ENCODE peak calls at places on chromosome 16, in six cellular contexts. H is upper lobe of right lung, A is keratinocyte, X is lung, L is neural progenitor cell, K is heart right ventricle. I is an unnamed sample.

GRCh38 chr16:15925631-15926030 is 23.8 kb upstream of the ABCC1 start:
- DNase-seq in H (peak; percentile 32), A (no peak), X (no peak), L (peak; percentile 43), K (no peak), I (no peak)

GRCh38 chr16:68732068-68732680 is 4.9 kb upstream of the CDH1 start:
- DNase-seq in H (peak; percentile 89), A (no peak), X (peak; percentile 80), L (peak; percentile 30), K (no peak), I (no peak)

GRCh38 chr16:87350681-87351319 is 32.8 kb downstream of the FBXO31 start:
- DNase-seq in H (no peak), A (no peak), X (no peak), L (no peak), K (peak; percentile 14), I (no peak)

GRCh38 chr16:8712589-8713361 is 38.4 kb downstream of the ABAT start:
- DNase-seq in H (no peak), A (no peak), X (no peak), L (peak; percentile 78), K (no peak), I (no peak)

GRCh38 chr16:14600164-14600563 is 29.9 kb downstream of the PARN start:
- DNase-seq in H (no peak), A (peak; percentile 4), X (no peak), L (peak; percentile 34), K (no peak), I (no peak)

GRCh38 chr16:67951485-67951884 is 7.6 kb upstream of the LCAT start:
- DNase-seq in H (no peak), A (no peak), X (no peak), L (no peak), K (peak; percentile 83), I (no peak)

GRCh38 chr16:49014300-49015188 is 267.1 kb downstream of the CBLN1 start:
- DNase-seq in H (no peak), A (no peak), X (no peak), L (no peak), K (no peak), I (no peak)

GRCh38 chr16:88009566-88010342 is 58.5 kb downstream of the BANP start:
- DNase-seq in H (no peak), A (no peak), X (no peak), L (peak; percentile 59), K (no peak), I (no peak)

GRCh38 chr16:56111100-56111499 is 80.2 kb upstream of the GNAO1 start:
- DNase-seq in H (no peak), A (no peak), X (no peak), L (no peak), K (no peak), I (no peak)

DNA sequence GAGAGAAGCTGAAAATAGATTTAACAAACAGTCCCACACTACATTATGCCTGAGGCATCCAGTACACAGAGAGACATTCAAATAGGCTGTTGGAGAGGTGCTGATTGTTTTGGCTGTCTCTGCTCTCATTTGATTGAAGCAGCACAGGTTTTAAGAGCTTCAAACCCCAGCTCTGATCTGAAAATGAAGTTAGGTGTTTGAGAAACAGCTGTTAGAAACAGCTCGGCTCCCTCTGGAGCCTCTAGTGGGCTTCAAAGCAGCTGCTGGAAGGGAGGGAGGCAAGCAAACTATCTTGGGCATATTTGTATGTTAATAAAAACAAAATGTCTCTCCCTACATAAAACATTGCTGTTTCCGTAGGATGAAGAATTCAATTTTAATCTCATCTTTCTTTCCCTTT is 607.3 kb upstream of the GOT2 start:
- DNase-seq in H (no peak), A (no peak), X (no peak), L (peak; percentile 18), K (no peak), I (no peak)
- H3K27me3 ChIP-seq in H (no peaks in the 10 kb centered on the region), A (no peaks in the 10 kb centered on the region), X (no peaks in the 10 kb centered on the region), L (peaks cover 72% of the 10 kb centered on the region), K (no peaks in the 10 kb centered on the region), I (no peaks in the 10 kb centered on the region)

GRCh38 chr16:89960966-89961365 is 12.4 kb downstream of the DEF8 start:
- DNase-seq in H (no peak), A (no peak), X (no peak), L (no peak), K (no peak), I (no peak)
- H3K4me3 ChIP-seq in H (no peak overlapping the region), A (no peak overlapping the region), X (no peak overlapping the region), L (no peak overlapping the region), K (no peak overlapping the region), I (no peak overlapping the region)

GRCh38 chr16:47460755-47461597 is at the start of the genes ITFG1 and PHKB:
- DNase-seq in H (peak; percentile 97), A (no peak), X (peak; percentile 91), L (peak; percentile 96), K (peak; percentile 93), I (peak; percentile 54)
- TF ChIP-seq CTCF in H (no peak), A (no peak), X (no peak), L (no peak), K (peak; percentile 28), I (no peak)

GRCh38 chr16:1403036-1403435 is 11.5 kb downstream of the UNKL start:
- DNase-seq in H (no peak), A (no peak), X (no peak), L (no peak), K (no peak), I (no peak)

GRCh38 chr16:1403733-1404132 is 10.8 kb downstream of the UNKL start:
- DNase-seq in H (no peak), A (no peak), X (no peak), L (no peak), K (no peak), I (no peak)

GRCh38 chr16:1401061-1401757 is 13.3 kb downstream of the UNKL start:
- DNase-seq in H (no peak), A (no peak), X (no peak), L (no peak), K (no peak), I (no peak)

GRCh38 chr16:1398826-1399581 is 15.5 kb downstream of the UNKL start:
- DNase-seq in H (no peak), A (no peak), X (no peak), L (no peak), K (no peak), I (no peak)

GRCh38 chr16:1401758-1402154 is 12.7 kb downstream of the UNKL start:
- DNase-seq in H (no peak), A (no peak), X (no peak), L (no peak), K (no peak), I (no peak)
- H3K27me3 ChIP-seq in H (no peaks in the 10 kb centered on the region), A (no peaks in the 10 kb centered on the region), X (no peaks in the 10 kb centered on the region), L (no peaks in the 10 kb centered on the region), K (no peaks in the 10 kb centered on the region), I (no peaks in the 10 kb centered on the region)

DNA sequence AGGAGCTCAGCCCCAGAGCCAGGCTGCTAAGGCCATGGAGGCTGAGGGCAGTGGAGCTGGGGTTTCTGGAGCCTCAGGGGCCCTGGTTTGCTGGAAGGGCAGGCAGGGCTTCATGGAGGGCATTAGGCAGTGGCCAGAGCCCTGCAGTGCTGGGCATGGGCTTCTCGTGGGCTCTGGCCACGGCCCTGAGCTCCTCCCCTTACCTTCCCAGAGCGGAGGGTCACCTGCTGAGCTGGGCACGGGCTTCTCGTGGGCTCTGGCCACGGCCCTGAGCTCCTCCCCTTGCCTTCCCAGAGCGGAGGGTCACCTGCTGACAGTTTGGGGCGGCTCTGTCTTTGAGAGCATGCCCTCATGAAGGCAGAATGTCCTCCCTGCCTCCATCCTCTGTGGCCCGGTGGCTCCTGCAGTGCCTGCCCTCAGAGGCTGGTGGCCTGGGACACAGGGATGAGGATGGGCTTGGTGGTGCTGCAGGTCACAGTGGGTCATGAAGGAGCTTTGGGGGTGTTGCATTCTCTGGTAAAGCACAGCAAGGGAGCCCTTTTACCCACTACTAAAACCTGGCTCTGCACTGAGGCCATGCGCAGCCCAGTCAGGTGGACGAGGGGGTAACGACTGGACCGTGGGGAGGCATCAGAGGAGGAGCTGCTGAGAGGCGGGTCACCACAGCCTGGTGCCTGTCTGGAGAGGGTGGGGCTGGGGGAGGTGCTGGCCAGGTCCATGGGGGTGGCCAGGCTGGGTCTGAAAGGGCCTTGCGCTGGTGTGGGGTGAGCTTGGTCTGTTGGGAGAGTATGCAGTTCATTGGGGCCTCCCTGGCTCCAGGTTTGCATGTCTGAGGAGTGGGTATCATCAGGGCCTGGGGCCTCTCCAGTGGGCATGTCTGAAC is 2.9 kb upstream of the RNPS1 start:
- DNase-seq in H (peak; percentile 79), A (no peak), X (no peak), L (no peak), K (no peak), I (no peak)
- H3K4me3 ChIP-seq in H (no peak overlapping the region), A (no peak overlapping the region), X (no peak overlapping the region), L (no peak overlapping the region), K (no peak overlapping the region), I (no peak overlapping the region)

DNA sequence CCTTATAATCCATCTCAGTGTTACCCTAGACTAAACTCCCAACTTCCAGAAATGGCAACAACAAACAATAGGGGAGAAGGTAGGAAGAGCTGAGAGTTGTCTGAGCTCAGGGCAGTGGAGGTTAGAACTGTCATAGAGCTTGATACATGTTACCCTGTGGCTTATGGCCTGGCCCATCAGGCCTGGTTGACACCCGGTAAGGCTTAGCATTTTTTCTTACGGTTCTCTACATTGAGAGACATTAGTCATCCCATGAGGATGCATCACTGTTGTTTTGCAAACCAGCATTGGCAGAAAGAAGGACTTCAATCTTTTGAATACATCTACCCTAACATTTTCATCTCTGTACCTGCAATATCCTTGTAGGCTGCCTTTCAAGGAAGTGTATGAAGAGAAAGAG is 226.6 kb downstream of the PHKB start:
- DNase-seq in H (no peak), A (no peak), X (no peak), L (no peak), K (no peak), I (no peak)
- TF ChIP-seq CTCF in H (no peak), A (no peak), X (no peak), L (no peak), K (no peak), I (no peak)

GRCh38 chr16:2816751-2817495 is at the start of gene PRSS21:
- DNase-seq in H (peak; percentile 64), A (no peak), X (no peak), L (no peak), K (no peak), I (no peak)

GRCh38 chr16:2815299-2815771 is 1.7 kb upstream of the PRSS21 start:
- DNase-seq in H (peak; percentile 69), A (no peak), X (no peak), L (no peak), K (no peak), I (no peak)

GRCh38 chr16:2817496-2818277 is 650 bp downstream of the PRSS21 start:
- DNase-seq in H (no peak), A (no peak), X (no peak), L (no peak), K (no peak), I (no peak)

GRCh38 chr16:2813661-2814288 is 3.3 kb upstream of the PRSS21 start:
- DNase-seq in H (peak; percentile 46), A (no peak), X (no peak), L (no peak), K (no peak), I (no peak)

DNA sequence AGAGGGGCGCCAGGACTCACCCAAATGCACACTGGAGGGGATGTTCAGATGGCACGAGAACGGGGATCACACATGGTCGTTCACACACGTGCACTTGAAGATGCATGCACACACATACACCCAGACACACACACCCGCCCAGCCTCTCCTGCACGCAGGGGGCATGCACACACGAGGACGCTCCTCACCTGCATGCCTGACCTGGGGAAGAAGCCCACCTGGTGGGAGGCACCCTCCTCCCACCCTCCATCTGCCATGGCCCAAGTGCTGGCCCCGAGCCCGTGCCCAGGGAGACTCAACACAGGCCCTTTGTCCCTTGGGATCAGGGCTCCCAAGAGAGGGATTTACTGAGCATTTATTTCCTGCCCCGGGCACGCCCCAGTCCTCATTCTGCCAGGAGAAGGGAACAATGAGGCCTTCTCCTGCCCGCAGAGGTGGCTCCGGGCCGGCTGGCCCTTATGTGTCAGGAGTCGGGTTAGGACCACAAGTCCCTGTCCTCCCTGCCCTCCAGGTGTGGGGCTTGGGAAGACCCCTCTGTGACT is 2.2 kb upstream of the PRSS21 start:
- DNase-seq in H (peak; percentile 48), A (no peak), X (no peak), L (no peak), K (no peak), I (no peak)
- H3K27me3 ChIP-seq in H (peaks cover 19% of the 10 kb centered on the region), A (peaks cover 49% of the 10 kb centered on the region), X (no peaks in the 10 kb centered on the region), L (no peaks in the 10 kb centered on the region), K (peaks cover 48% of the 10 kb centered on the region), I (peaks cover 7% of the 10 kb centered on the region)

I was measured in kidney epithelial cell.